ENCODE peak calls at places on chromosomes 11 and 22, in six cellular contexts. H is heart left ventricle, N is islet precursor cell, O is hippocampal formation, I is omental fat pad, Z is WTC11. U is an unnamed sample.

GRCh38 chr11:88297320-88298263 is 39.9 kb downstream of the CTSC start:
- DNase-seq in H (no peak), N (no peak), O (no peak), I (no peak), Z (no peak), U (no peak)

GRCh38 chr11:132960273-132960672 is 572.0 kb downstream of the OPCML start:
- DNase-seq in H (no peak), N (no peak), O (peak), I (no peak), Z (no peak), U (no peak)

GRCh38 chr11:83285771-83286528 is at the start of gene CCDC90B:
- DNase-seq in H (peak), N (peak), O (peak), I (peak), Z (peak), U (peak)

GRCh38 chr22:29329581-29329980 is 14.1 kb upstream of the RASL10A start:
- DNase-seq in H (no peak), N (no peak), O (no peak), I (no peak), Z (no peak), U (no peak)

GRCh38 chr11:58575377-58576020 is at the start of gene LPXN:
- DNase-seq in H (no peak), N (no peak), O (peak), I (no peak), Z (no peak), U (no peak)

GRCh38 chr22:49564666-49565515 is 262.8 kb downstream of the BRD1 start:
- DNase-seq in H (no peak), N (peak), O (no peak), I (peak), Z (no peak), U (no peak)

GRCh38 chr22:20080445-20080775 is 369 bp downstream of the DGCR8 start:
- DNase-seq in H (peak), N (peak), O (no peak), I (no peak), Z (peak), U (no peak)

GRCh38 chr11:31417357-31417756 is 47.7 kb downstream of the DNAJC24 start:
- DNase-seq in H (no peak), N (no peak), O (no peak), I (no peak), Z (no peak), U (no peak)

GRCh38 chr11:95832763-95833162 is 42.5 kb downstream of the CEP57 start:
- DNase-seq in H (no peak), N (no peak), O (no peak), I (no peak), Z (no peak), U (no peak)

GRCh38 chr11:67033661-67034166 is 10.8 kb downstream of the SYT12 start:
- DNase-seq in H (no peak), N (peak), O (peak), I (no peak), Z (no peak), U (peak)